ENCODE peak calls at places on chromosomes 13 and 19, in nine cellular contexts. D is cardiac muscle cell; T is HepG2; J is left ventricle myocardium inferior; B is aorta; Q is body of pancreas; I is stomach; N is effector memory CD4-positive, alpha-beta T cell; M is endodermal cell. R is an unnamed sample. For H3K36me3, the result is how much of the 10 kb centered on the place peaks cover.

GRCh38 chr13:109789262-109789661 is 2.9 kb upstream of the IRS2 start:
- DNase-seq in J (no peak), I (no peak), Q (no peak), M (no peak), N (no peak), B (no peak), D (no peak), T (no peak), R (no peak)

GRCh38 chr13:46554971-46555370 is 2.0 kb downstream of the LRCH1 start:
- DNase-seq in M (no peak), I (no peak), Q (no peak), N (no peak), J (no peak), T (no peak), B (no peak), D (no peak), R (no peak)

GRCh38 chr13:110138009-110138699 is 168.8 kb downstream of the COL4A1 start:
- DNase-seq in T (peak), B (peak), J (peak), D (peak), N (peak), Q (peak), I (peak), M (peak), R (peak)

GRCh38 chr19:35549174-35549788 is 3.9 kb downstream of the TMEM147 start:
- DNase-seq in Q (peak), B (no peak), T (peak), N (peak), I (peak), M (peak), J (no peak), D (peak), R (peak)

GRCh38 chr19:17469092-17469370 is 1.3 kb upstream of the SLC27A1 start:
- DNase-seq in I (no peak), D (no peak), Q (no peak), N (no peak), M (no peak), B (no peak), J (no peak), T (no peak), R (peak)

GRCh38 chr13:113564331-113565023 is 20.1 kb upstream of the TFDP1 start:
- DNase-seq in B (peak), T (no peak), J (no peak), Q (no peak), M (peak), D (no peak), N (no peak), I (peak), R (peak)

GRCh38 chr13:112889351-112890290 is 79.4 kb upstream of the MCF2L start:
- DNase-seq in M (peak), N (no peak), Q (no peak), I (no peak), D (no peak), T (no peak), J (no peak), B (no peak), R (no peak)

GRCh38 chr13:79735228-79735627 is 254.3 kb downstream of the NDFIP2 start:
- DNase-seq in M (no peak), D (no peak), N (no peak), J (no peak), I (no peak), T (no peak), B (no peak), Q (no peak), R (no peak)

GRCh38 chr13:94291631-94292322 is 187.7 kb downstream of the DCT start:
- DNase-seq in D (no peak), B (no peak), M (no peak), J (no peak), T (peak), I (no peak), N (no peak), Q (no peak), R (no peak)

DNA sequence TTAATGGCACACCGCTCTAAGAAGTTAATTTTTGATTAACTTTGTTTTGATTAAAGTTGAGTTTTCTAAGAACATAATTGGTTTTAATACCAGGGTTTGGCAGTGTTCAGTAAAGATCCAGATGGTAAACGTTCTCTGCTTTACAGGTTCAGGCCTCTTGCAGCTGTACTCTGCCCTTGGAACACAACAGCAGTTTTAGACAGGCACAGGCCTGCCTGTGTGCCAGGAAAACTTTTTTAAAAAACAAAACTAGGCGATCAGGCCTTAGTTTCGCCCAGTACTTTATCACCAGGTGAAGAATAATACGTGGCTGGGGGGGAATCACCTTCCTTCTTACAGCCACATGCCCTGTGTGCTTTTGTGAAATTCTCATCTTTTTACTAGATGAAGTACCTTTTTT is 38.0 kb upstream of the TEX29 start:
- DNase-seq in J (no peak), I (no peak), T (no peak), D (no peak), Q (no peak), N (no peak), M (peak), B (no peak), R (no peak)
- H3K36me3 ChIP-seq in J (half or more), I (half or more), T (half or more), D (under half), Q (under half), N (half or more), M (half or more), B (under half), R (half or more)

GRCh38 chr13:20054586-20054985 is 96.1 kb downstream of the ZMYM2 start:
- DNase-seq in B (no peak), M (no peak), Q (no peak), J (no peak), T (no peak), N (no peak), D (no peak), I (no peak), R (no peak)

GRCh38 chr13:20057963-20058362 is 99.4 kb downstream of the ZMYM2 start:
- DNase-seq in T (no peak), Q (no peak), I (no peak), D (no peak), B (no peak), N (no peak), J (no peak), M (no peak), R (no peak)

GRCh38 chr13:20053891-20054290 is 95.4 kb downstream of the ZMYM2 start:
- DNase-seq in T (no peak), D (no peak), N (no peak), Q (no peak), M (no peak), B (no peak), I (no peak), J (no peak), R (no peak)

GRCh38 chr13:20057214-20057613 is 98.7 kb downstream of the ZMYM2 start:
- DNase-seq in M (no peak), J (no peak), N (no peak), Q (no peak), I (no peak), B (peak), T (no peak), D (no peak), R (no peak)

DNA sequence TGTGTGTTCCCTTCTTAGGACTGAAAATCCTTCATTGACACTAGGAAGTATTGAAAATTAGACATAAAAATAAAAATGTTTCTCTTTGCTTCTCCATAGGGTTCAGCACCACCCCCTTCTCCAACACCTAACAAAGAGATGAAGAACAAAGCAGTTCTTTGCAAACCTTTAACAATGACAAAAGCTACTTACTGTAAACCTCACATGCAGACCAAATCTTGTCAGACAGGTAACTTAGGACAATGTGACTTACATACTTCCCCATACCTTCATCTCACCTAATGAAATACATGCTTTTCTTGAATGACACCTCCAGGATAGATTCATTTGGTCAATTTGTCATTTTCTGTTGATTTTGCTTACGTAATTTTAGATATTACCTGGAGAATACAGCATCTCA is 99.9 kb downstream of the ZMYM2 start:
- DNase-seq in N (no peak), M (no peak), T (no peak), J (no peak), Q (no peak), D (no peak), B (no peak), I (no peak), R (no peak)
- H3K36me3 ChIP-seq in N (half or more), M (half or more), T (under half), J (half or more), Q (under half), D (under half), B (under half), I (half or more), R (half or more)

GRCh38 chr19:31112158-31112557 is 237.1 kb downstream of the TSHZ3 start:
- DNase-seq in B (no peak), N (no peak), T (no peak), Q (no peak), M (no peak), D (no peak), J (no peak), I (no peak), R (peak)

GRCh38 chr19:31110331-31110730 is 238.9 kb downstream of the TSHZ3 start:
- DNase-seq in D (peak), T (no peak), B (no peak), J (no peak), I (no peak), N (no peak), Q (no peak), M (peak), R (peak)

GRCh38 chr19:31114585-31114984 is 234.7 kb downstream of the TSHZ3 start:
- DNase-seq in J (no peak), M (no peak), D (no peak), I (no peak), N (no peak), Q (no peak), B (no peak), T (no peak), R (no peak)

GRCh38 chr19:31111741-31112140 is 237.5 kb downstream of the TSHZ3 start:
- DNase-seq in I (no peak), J (no peak), Q (no peak), D (no peak), T (no peak), M (no peak), N (no peak), B (no peak), R (no peak)

GRCh38 chr19:31113250-31113685 is 236.0 kb downstream of the TSHZ3 start:
- DNase-seq in I (no peak), Q (no peak), B (no peak), M (no peak), T (no peak), D (no peak), J (no peak), N (no peak), R (peak)
- H3K36me3 ChIP-seq in I (under half), Q (under half), B (under half), M (under half), T (under half), D (under half), J (under half), N (under half), R (under half)

DNA sequence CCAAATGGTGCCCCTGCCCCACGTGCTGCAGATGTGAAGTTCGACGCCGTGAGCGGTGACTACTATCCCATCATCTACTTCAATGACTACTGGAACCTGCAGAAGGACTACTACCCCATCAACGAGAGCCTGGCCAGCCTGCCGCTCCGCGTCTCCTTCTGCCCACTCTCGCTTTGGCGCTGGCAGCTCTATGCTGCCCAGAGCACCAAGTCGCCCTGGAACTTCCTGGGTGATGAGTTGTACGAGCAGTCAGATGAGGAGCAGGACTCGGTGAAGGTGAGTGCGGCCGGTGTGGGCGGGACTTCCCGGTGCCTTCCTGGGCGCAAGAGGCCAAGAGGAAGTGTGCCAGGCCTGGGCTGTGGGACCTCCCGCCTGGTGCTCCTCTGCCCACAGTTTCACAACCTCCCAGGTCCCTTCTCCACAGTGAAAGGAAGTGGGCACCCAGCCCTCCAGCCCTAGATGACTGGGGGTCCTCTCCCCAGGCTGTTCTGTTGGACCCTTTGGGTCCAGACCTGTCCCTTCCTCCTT is 14.1 kb upstream of the RELB start:
- DNase-seq in M (no peak), T (no peak), D (no peak), N (no peak), J (no peak), B (no peak), Q (no peak), I (no peak), R (peak)
- H3K36me3 ChIP-seq in M (under half), T (half or more), D (under half), N (half or more), J (half or more), B (under half), Q (under half), I (half or more), R (half or more)

R was measured in osteoblast.